ENCODE peak calls at places on chromosome X, in four cellular contexts. Z, S, J and C are unnamed samples.

GRCh38 chrX:122890729-122891128 is 293.3 kb upstream of the GRIA3 start:
- DNase-seq in Z (no peak), S (no peak), J (no peak), C (no peak)

GRCh38 chrX:105869676-105870075 is 47.3 kb downstream of the NRK start:
- DNase-seq in Z (no peak), S (no peak), J (no peak), C (no peak)

GRCh38 chrX:1321689-1322088 is 14.9 kb upstream of the IL3RA start:
- DNase-seq in Z (no peak), S (no peak), J (no peak), C (no peak)

GRCh38 chrX:55754861-55755294 is 37.3 kb downstream of the RRAGB start:
- DNase-seq in Z (no peak), S (no peak), J (no peak), C (no peak)

GRCh38 chrX:134669378-134670098 is 11.3 kb upstream of the PLAC1 start:
- DNase-seq in Z (peak; percentile 66), S (peak; percentile 47), J (peak; percentile 48), C (no peak)

GRCh38 chrX:108732630-108733321 is 3.6 kb downstream of the IRS4 start:
- DNase-seq in Z (no peak), S (no peak), J (peak; percentile 46), C (no peak)

GRCh38 chrX:44035576-44035975 is 62.4 kb upstream of the NDP start:
- DNase-seq in Z (no peak), S (no peak), J (no peak), C (no peak)

GRCh38 chrX:7446815-7447214 is 298.9 kb upstream of the PUDP start:
- DNase-seq in Z (no peak), S (no peak), J (no peak), C (no peak)

GRCh38 chrX:145213504-145213903 is 33.8 kb upstream of the SPANXN1 start:
- DNase-seq in Z (no peak), S (no peak), J (no peak), C (no peak)

GRCh38 chrX:122703762-122704161 is 480.3 kb upstream of the GRIA3 start:
- DNase-seq in Z (no peak), S (no peak), J (no peak), C (no peak)

GRCh38 chrX:16558489-16558888 is 91.5 kb upstream of the S100G start:
- DNase-seq in Z (no peak), S (no peak), J (no peak), C (no peak)

GRCh38 chrX:104343408-104344129 is 88.8 kb upstream of the ESX1 start:
- DNase-seq in Z (peak; percentile 14), S (no peak), J (no peak), C (no peak)

GRCh38 chrX:82141942-82142341 is 940.0 kb downstream of the SH3BGRL start:
- DNase-seq in Z (no peak), S (no peak), J (no peak), C (no peak)

GRCh38 chrX:71366674-71367256 is 608 bp downstream of the TAF1 start:
- DNase-seq in Z (peak; percentile 21), S (peak; percentile 39), J (no peak), C (peak; percentile 12)

GRCh38 chrX:69718102-69718501 is 102.2 kb downstream of the EDA start:
- DNase-seq in Z (no peak), S (no peak), J (no peak), C (no peak)

GRCh38 chrX:11446331-11446730 is 153.1 kb downstream of the AMELX start:
- DNase-seq in Z (no peak), S (no peak), J (no peak), C (no peak)

GRCh38 chrX:85114776-85115175 is 111.1 kb downstream of the APOOL start:
- DNase-seq in Z (no peak), S (no peak), J (no peak), C (no peak)

GRCh38 chrX:136687457-136687856 is 39.5 kb downstream of the CD40LG start:
- DNase-seq in Z (no peak), S (no peak), J (no peak), C (no peak)

GRCh38 chrX:137479394-137479793 is 86.5 kb upstream of the ZIC3 start:
- DNase-seq in Z (no peak), S (no peak), J (no peak), C (no peak)

GRCh38 chrX:153927936-153928760 is 2.1 kb upstream of the ARHGAP4 start:
- DNase-seq in Z (peak; percentile 96), S (peak; percentile 98), J (peak; percentile 98), C (peak; percentile 94)

GRCh38 chrX:43175428-43175827 is 397.5 kb upstream of the PPP1R2C start:
- DNase-seq in Z (no peak), S (no peak), J (no peak), C (no peak)

GRCh38 chrX:99901091-99901490 is 509.0 kb downstream of the PCDH19 start:
- DNase-seq in Z (no peak), S (no peak), J (no peak), C (no peak)

GRCh38 chrX:17395154-17395553 is 20.2 kb downstream of the NHS start:
- DNase-seq in Z (no peak), S (no peak), J (no peak), C (no peak)

GRCh38 chrX:80747832-80748231 is 61.8 kb downstream of the BRWD3 start:
- DNase-seq in Z (no peak), S (no peak), J (no peak), C (no peak)

GRCh38 chrX:144717682-144718081 is 529.6 kb upstream of the SPANXN1 start:
- DNase-seq in Z (no peak), S (no peak), J (no peak), C (no peak)

GRCh38 chrX:18390941-18391538 is 34.4 kb upstream of the CDKL5 start:
- DNase-seq in Z (peak; percentile 44), S (peak; percentile 39), J (peak; percentile 68), C (peak; percentile 52)

GRCh38 chrX:137565921-137566745 is at the start of gene ZIC3:
- DNase-seq in Z (peak; percentile 36), S (peak; percentile 53), J (peak; percentile 52), C (peak; percentile 61)

GRCh38 chrX:14528629-14529287 is 578 bp upstream of the GLRA2 start:
- DNase-seq in Z (peak; percentile 26), S (peak; percentile 28), J (peak; percentile 76), C (peak; percentile 62)

GRCh38 chrX:11285661-11286060 is 7.6 kb upstream of the AMELX start:
- DNase-seq in Z (no peak), S (no peak), J (no peak), C (no peak)

GRCh38 chrX:70969635-70970481 is 39.0 kb upstream of the SLC7A3 start:
- DNase-seq in Z (no peak), S (no peak), J (no peak), C (no peak)

GRCh38 chrX:151735219-151735618 is 673 bp downstream of the CNGA2 start:
- DNase-seq in Z (no peak), S (no peak), J (no peak), C (no peak)

GRCh38 chrX:21369613-21370012 is 4.6 kb upstream of the CNKSR2 start:
- DNase-seq in Z (no peak), S (no peak), J (no peak), C (no peak)

GRCh38 chrX:151776113-151776790 is 41.7 kb downstream of the CNGA2 start:
- DNase-seq in Z (no peak), S (no peak), J (no peak), C (no peak)

GRCh38 chrX:17635231-17635630 is 102.1 kb upstream of the SCML1 start:
- DNase-seq in Z (no peak), S (no peak), J (no peak), C (peak; percentile 28)

GRCh38 chrX:108304210-108304609 is 134.0 kb downstream of the COL4A6 start:
- DNase-seq in Z (no peak), S (no peak), J (no peak), C (no peak)

GRCh38 chrX:137575596-137576255 is 9.8 kb downstream of the ZIC3 start:
- DNase-seq in Z (no peak), S (no peak), J (no peak), C (no peak)

GRCh38 chrX:154731203-154731602 is 19.7 kb downstream of the GAB3 start:
- DNase-seq in Z (no peak), S (no peak), J (no peak), C (no peak)

GRCh38 chrX:134010690-134011089 is 25.3 kb upstream of the GPC3 start:
- DNase-seq in Z (no peak), S (no peak), J (no peak), C (no peak)

GRCh38 chrX:40462797-40463196 is 118.0 kb upstream of the ATP6AP2 start:
- DNase-seq in Z (no peak), S (no peak), J (peak; percentile 48), C (peak; percentile 21)

DNA sequence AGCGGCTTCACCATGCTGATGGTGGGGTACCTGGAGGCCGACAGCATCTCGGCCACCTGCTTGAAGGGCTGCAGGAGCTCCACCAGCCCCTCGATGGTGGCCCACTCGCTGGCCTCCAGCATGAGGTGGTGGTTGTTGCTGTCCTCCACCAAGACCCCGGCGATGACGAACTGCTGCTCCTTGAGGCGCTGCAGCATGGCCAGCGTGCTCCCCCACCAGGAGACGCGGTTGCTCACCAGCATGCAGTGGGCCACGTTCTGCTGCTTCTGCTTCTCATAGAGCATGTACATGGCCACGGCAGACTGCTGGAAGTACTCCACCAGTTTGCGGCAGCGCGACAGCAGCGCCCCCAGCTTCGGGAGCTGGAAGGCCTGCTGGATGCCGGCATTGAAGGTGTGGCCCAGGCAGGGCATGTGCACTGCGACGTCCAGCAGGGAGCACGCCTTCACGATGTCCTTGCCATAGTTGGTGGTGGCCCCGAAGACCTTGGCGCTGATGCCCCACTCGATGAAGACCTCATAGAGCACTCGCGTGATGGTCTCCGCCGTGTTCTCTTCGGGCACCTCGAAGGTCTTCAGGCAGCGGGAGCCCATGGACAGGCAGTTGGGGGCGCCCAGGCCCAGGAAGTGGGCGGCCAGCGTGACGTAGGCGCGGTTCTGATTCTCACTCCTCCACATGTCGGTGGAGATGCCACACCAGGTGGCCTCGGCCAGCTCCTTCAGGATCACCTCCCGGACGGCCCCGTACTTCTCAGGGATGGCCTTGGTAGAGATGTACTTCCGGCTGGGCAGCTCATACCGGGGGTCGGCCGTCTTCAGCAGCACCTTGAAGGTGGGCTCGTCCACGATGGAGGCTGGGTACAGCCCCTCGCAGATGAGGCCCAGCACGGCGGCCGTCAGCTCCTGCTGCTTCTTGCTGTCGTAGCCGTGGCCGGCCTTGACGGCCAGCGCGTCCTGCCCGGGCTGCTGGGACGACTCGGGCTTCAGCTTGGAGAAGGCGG is 11.0 kb downstream of the DHRSX start:
- DNase-seq in Z (no peak), S (no peak), J (no peak), C (no peak)
- H3K4me1 ChIP-seq in Z (no peaks in the 10 kb centered on the region), S (peaks cover 21% of the 10 kb centered on the region), J (no peaks in the 10 kb centered on the region), C (peaks cover 11% of the 10 kb centered on the region)

GRCh38 chrX:123961268-123962005 is at the start of gene STAG2:
- DNase-seq in Z (peak; percentile 68), S (peak; percentile 69), J (peak; percentile 76), C (peak; percentile 75)
- TF ChIP-seq POLR2A in Z (no peak), S (no peak), J (peak; percentile 57), C (no peak)

GRCh38 chrX:139877710-139878414 is 55.0 kb downstream of the ATP11C start:
- DNase-seq in Z (no peak), S (no peak), J (no peak), C (no peak)
- H3K27ac ChIP-seq in Z (no peak overlapping the region), S (no peak overlapping the region), J (no peak overlapping the region), C (no peak overlapping the region)

DNA sequence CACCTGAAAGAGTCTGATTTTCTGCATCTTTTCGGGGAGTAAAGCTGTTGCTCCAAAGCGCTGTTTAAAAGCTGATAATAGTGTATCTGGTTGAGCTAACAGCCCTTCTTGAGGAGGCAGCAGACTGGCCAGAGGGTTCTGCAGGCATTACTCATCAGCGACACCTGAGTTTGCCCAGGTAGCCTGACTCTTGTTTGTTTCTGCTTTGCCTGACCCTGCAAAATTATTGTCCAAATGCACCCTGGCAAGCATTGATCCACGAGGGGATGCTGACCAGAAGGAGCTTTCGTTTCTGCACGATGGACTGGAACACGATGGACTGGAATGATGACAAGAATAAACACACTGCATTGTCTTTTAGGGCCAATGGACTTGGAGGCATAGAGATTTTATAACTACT is 6.2 kb downstream of the CD99 start:
- DNase-seq in Z (no peak), S (peak; percentile 21), J (no peak), C (no peak)
- H3K4me1 ChIP-seq in Z (peaks cover 6% of the 10 kb centered on the region), S (peaks cover 91% of the 10 kb centered on the region), J (peaks cover 24% of the 10 kb centered on the region), C (peaks cover 11% of the 10 kb centered on the region)